ENCODE peak calls at places on chromosomes 12 and 14, in seven cellular contexts. One of them, this sample, is unnamed.

GRCh38 chr14:75295491-75296338 is 17.1 kb downstream of the FOS start:
- DNase-seq in esophagus squamous epithelium: no peak
- DNase-seq in IMR-90: peak; percentile 64
- DNase-seq in breast epithelium: peak; percentile 87
- DNase-seq in HCT116: no peak
- DNase-seq in Peyer's patch: peak; percentile 90
- DNase-seq in right lobe of liver: peak; percentile 82
- DNase-seq in this sample: peak; percentile 93

GRCh38 chr12:45473636-45474035 is 255.9 kb upstream of the ARID2 start:
- DNase-seq in IMR-90: no peak
- DNase-seq in right lobe of liver: no peak
- DNase-seq in HCT116: no peak
- DNase-seq in esophagus squamous epithelium: no peak
- DNase-seq in breast epithelium: no peak
- DNase-seq in Peyer's patch: no peak
- DNase-seq in this sample: no peak

GRCh38 chr12:92757599-92758121 is 54.9 kb downstream of the PLEKHG7 start:
- DNase-seq in esophagus squamous epithelium: no peak
- DNase-seq in right lobe of liver: no peak
- DNase-seq in Peyer's patch: no peak
- DNase-seq in breast epithelium: no peak
- DNase-seq in HCT116: no peak
- DNase-seq in IMR-90: no peak
- DNase-seq in this sample: no peak

GRCh38 chr12:97134495-97134894 is 227.4 kb downstream of the NEDD1 start:
- DNase-seq in right lobe of liver: no peak
- DNase-seq in HCT116: no peak
- DNase-seq in IMR-90: no peak
- DNase-seq in esophagus squamous epithelium: no peak
- DNase-seq in Peyer's patch: no peak
- DNase-seq in breast epithelium: no peak
- DNase-seq in this sample: no peak

GRCh38 chr12:18798445-18799139 is 60.7 kb downstream of the CAPZA3 start:
- DNase-seq in esophagus squamous epithelium: no peak
- DNase-seq in IMR-90: no peak
- DNase-seq in HCT116: no peak
- DNase-seq in breast epithelium: no peak
- DNase-seq in right lobe of liver: no peak
- DNase-seq in Peyer's patch: no peak
- DNase-seq in this sample: no peak

GRCh38 chr12:110074089-110074488 is 25.8 kb upstream of the C12orf76 start:
- DNase-seq in HCT116: no peak
- DNase-seq in Peyer's patch: no peak
- DNase-seq in right lobe of liver: no peak
- DNase-seq in esophagus squamous epithelium: no peak
- DNase-seq in IMR-90: no peak
- DNase-seq in breast epithelium: no peak
- DNase-seq in this sample: no peak

GRCh38 chr12:109387425-109388166 is 39.9 kb downstream of the MYO1H start:
- DNase-seq in right lobe of liver: no peak
- DNase-seq in esophagus squamous epithelium: no peak
- DNase-seq in breast epithelium: no peak
- DNase-seq in Peyer's patch: no peak
- DNase-seq in HCT116: peak; percentile 44
- DNase-seq in IMR-90: peak; percentile 13
- DNase-seq in this sample: no peak

GRCh38 chr12:2494490-2495192 is 300.1 kb upstream of the FKBP4 start:
- DNase-seq in Peyer's patch: no peak
- DNase-seq in right lobe of liver: no peak
- DNase-seq in HCT116: no peak
- DNase-seq in breast epithelium: no peak
- DNase-seq in esophagus squamous epithelium: no peak
- DNase-seq in IMR-90: no peak
- DNase-seq in this sample: peak; percentile 78

GRCh38 chr12:50411051-50411660 is 10.5 kb downstream of the LARP4 start:
- DNase-seq in right lobe of liver: peak; percentile 33
- DNase-seq in Peyer's patch: no peak
- DNase-seq in HCT116: no peak
- DNase-seq in esophagus squamous epithelium: no peak
- DNase-seq in IMR-90: peak; percentile 24
- DNase-seq in breast epithelium: no peak
- DNase-seq in this sample: no peak

GRCh38 chr12:18079541-18080230 is 10.3 kb downstream of the RERGL start:
- DNase-seq in HCT116: no peak
- DNase-seq in right lobe of liver: no peak
- DNase-seq in esophagus squamous epithelium: no peak
- DNase-seq in IMR-90: no peak
- DNase-seq in Peyer's patch: no peak
- DNase-seq in breast epithelium: no peak
- DNase-seq in this sample: no peak

GRCh38 chr14:29227631-29228030 is 461.0 kb downstream of the FOXG1 start:
- DNase-seq in IMR-90: peak; percentile 63
- DNase-seq in right lobe of liver: no peak
- DNase-seq in HCT116: no peak
- DNase-seq in Peyer's patch: no peak
- DNase-seq in breast epithelium: no peak
- DNase-seq in esophagus squamous epithelium: no peak
- DNase-seq in this sample: no peak

GRCh38 chr14:101225116-101225728 is 321.7 kb upstream of the RTL1 start:
- DNase-seq in IMR-90: no peak
- DNase-seq in breast epithelium: no peak
- DNase-seq in Peyer's patch: no peak
- DNase-seq in esophagus squamous epithelium: no peak
- DNase-seq in right lobe of liver: peak; percentile 14
- DNase-seq in HCT116: no peak
- DNase-seq in this sample: no peak

GRCh38 chr12:132611620-132612019 is 1.2 kb upstream of the LRCOL1 start:
- DNase-seq in right lobe of liver: no peak
- DNase-seq in HCT116: no peak
- DNase-seq in breast epithelium: no peak
- DNase-seq in esophagus squamous epithelium: no peak
- DNase-seq in IMR-90: no peak
- DNase-seq in Peyer's patch: no peak
- DNase-seq in this sample: no peak

GRCh38 chr12:42885677-42886076 is 296.1 kb upstream of the PRICKLE1 start:
- DNase-seq in esophagus squamous epithelium: no peak
- DNase-seq in right lobe of liver: no peak
- DNase-seq in breast epithelium: no peak
- DNase-seq in IMR-90: no peak
- DNase-seq in HCT116: no peak
- DNase-seq in Peyer's patch: no peak
- DNase-seq in this sample: no peak
- TF ChIP-seq CTCF in esophagus squamous epithelium: no peak
- TF ChIP-seq CTCF in right lobe of liver: no peak
- TF ChIP-seq CTCF in breast epithelium: no peak
- TF ChIP-seq CTCF in IMR-90: no peak
- TF ChIP-seq CTCF in HCT116: no peak
- TF ChIP-seq CTCF in Peyer's patch: no peak
- TF ChIP-seq CTCF in this sample: no peak

DNA sequence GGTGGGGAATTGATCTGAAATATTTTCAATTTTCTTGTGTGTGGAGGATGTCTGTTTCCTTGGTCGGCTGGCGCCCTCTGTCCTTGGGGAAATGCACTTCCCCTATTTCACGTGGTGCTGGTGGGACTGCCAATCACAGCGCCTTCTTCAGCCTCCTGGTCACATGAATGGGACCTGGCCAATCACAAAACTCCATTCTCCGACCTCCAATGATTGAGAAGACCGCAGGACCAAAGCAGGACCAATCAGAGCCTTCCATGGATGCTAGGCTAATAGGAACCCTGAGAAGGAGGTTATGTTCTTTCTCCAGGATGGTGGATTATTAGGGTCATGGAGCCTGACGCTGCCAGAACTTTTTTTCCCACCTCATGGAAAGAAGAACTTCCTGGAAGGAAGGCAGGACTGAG is 188.7 kb downstream of the TTC8 start:
- DNase-seq in right lobe of liver: no peak
- DNase-seq in Peyer's patch: peak; percentile 69
- DNase-seq in esophagus squamous epithelium: no peak
- DNase-seq in HCT116: peak; percentile 50
- DNase-seq in breast epithelium: no peak
- DNase-seq in IMR-90: peak; percentile 11
- DNase-seq in this sample: no peak
- H3K27ac ChIP-seq in right lobe of liver: no peak overlapping the region
- H3K27ac ChIP-seq in Peyer's patch: no peak overlapping the region
- H3K27ac ChIP-seq in esophagus squamous epithelium: no peak overlapping the region
- H3K27ac ChIP-seq in HCT116: no peak overlapping the region
- H3K27ac ChIP-seq in breast epithelium: no peak overlapping the region
- H3K27ac ChIP-seq in IMR-90: no peak overlapping the region
- H3K27ac ChIP-seq in this sample: no peak overlapping the region

GRCh38 chr14:95101736-95102677 is 55.3 kb downstream of the DICER1 start:
- DNase-seq in right lobe of liver: no peak
- DNase-seq in Peyer's patch: no peak
- DNase-seq in HCT116: no peak
- DNase-seq in esophagus squamous epithelium: no peak
- DNase-seq in breast epithelium: no peak
- DNase-seq in IMR-90: no peak
- DNase-seq in this sample: no peak

GRCh38 chr14:95106966-95107365 is 50.4 kb downstream of the DICER1 start:
- DNase-seq in breast epithelium: no peak
- DNase-seq in HCT116: no peak
- DNase-seq in Peyer's patch: no peak
- DNase-seq in esophagus squamous epithelium: no peak
- DNase-seq in right lobe of liver: no peak
- DNase-seq in IMR-90: peak; percentile 32
- DNase-seq in this sample: no peak

GRCh38 chr14:95098984-95099599 is 58.2 kb downstream of the DICER1 start:
- DNase-seq in Peyer's patch: no peak
- DNase-seq in HCT116: peak; percentile 40
- DNase-seq in breast epithelium: peak; percentile 64
- DNase-seq in right lobe of liver: no peak
- DNase-seq in IMR-90: peak; percentile 55
- DNase-seq in esophagus squamous epithelium: no peak
- DNase-seq in this sample: peak; percentile 85

GRCh38 chr14:95104911-95105310 is 52.4 kb downstream of the DICER1 start:
- DNase-seq in HCT116: no peak
- DNase-seq in breast epithelium: no peak
- DNase-seq in IMR-90: no peak
- DNase-seq in Peyer's patch: no peak
- DNase-seq in esophagus squamous epithelium: no peak
- DNase-seq in right lobe of liver: no peak
- DNase-seq in this sample: no peak

GRCh38 chr14:95102678-95103039 is 54.7 kb downstream of the DICER1 start:
- DNase-seq in IMR-90: no peak
- DNase-seq in esophagus squamous epithelium: no peak
- DNase-seq in Peyer's patch: no peak
- DNase-seq in breast epithelium: no peak
- DNase-seq in HCT116: no peak
- DNase-seq in right lobe of liver: no peak
- DNase-seq in this sample: no peak
- TF ChIP-seq POLR2A in IMR-90: no peak
- TF ChIP-seq POLR2A in esophagus squamous epithelium: no peak
- TF ChIP-seq POLR2A in Peyer's patch: no peak
- TF ChIP-seq POLR2A in breast epithelium: no peak
- TF ChIP-seq POLR2A in HCT116: no peak
- TF ChIP-seq POLR2A in right lobe of liver: no peak
- TF ChIP-seq POLR2A in this sample: no peak

GRCh38 chr14:77125275-77126073 is 16.1 kb downstream of the ZDHHC22 start:
- DNase-seq in IMR-90: no peak
- DNase-seq in right lobe of liver: no peak
- DNase-seq in breast epithelium: no peak
- DNase-seq in Peyer's patch: no peak
- DNase-seq in HCT116: no peak
- DNase-seq in esophagus squamous epithelium: no peak
- DNase-seq in this sample: no peak
- TF ChIP-seq CTCF in IMR-90: no peak
- TF ChIP-seq CTCF in right lobe of liver: peak; percentile 3
- TF ChIP-seq CTCF in breast epithelium: no peak
- TF ChIP-seq CTCF in Peyer's patch: peak; percentile 3
- TF ChIP-seq CTCF in HCT116: no peak
- TF ChIP-seq CTCF in esophagus squamous epithelium: no peak
- TF ChIP-seq CTCF in this sample: no peak

This sample was measured in sigmoid colon.